ENCODE peak calls at places on chromosomes 4 and X, in ten cellular contexts. R is GM06990, L is AG09309, K is WERI-Rb-1, W is GM20000, A is HFF-Myc, M is brain microvascular endothelial cell, U is AG10803, S is breast epithelium, I is fibroblast of lung. D is an unnamed sample.
A peak's percentile ranks its signal among the peaks of the same experiment; 100 is the strongest.

GRCh38 chr4:92012899-92013867 is 290.6 kb upstream of the GRID2 start:
- DNase-seq in M (no peak), K (no peak), W (no peak), A (no peak), I (no peak), U (no peak), L (no peak), R (no peak), S (no peak), D (no peak)

GRCh38 chr4:98939892-98940298 is 11.0 kb upstream of the EIF4E start:
- DNase-seq in M (peak; percentile 70), K (no peak), U (peak; percentile 74), S (no peak), L (no peak), R (no peak), I (peak; percentile 83), W (no peak), A (no peak), D (peak; percentile 21)

GRCh38 chr4:173135241-173135847 is 33.3 kb upstream of the GALNT7 start:
- DNase-seq in L (no peak), I (peak; percentile 34), R (no peak), U (peak; percentile 17), W (no peak), A (no peak), K (no peak), S (no peak), M (peak; percentile 62), D (no peak)

GRCh38 chr4:89171176-89171575 is 59.8 kb downstream of the TIGD2 start:
- DNase-seq in K (no peak), A (no peak), L (no peak), I (peak; percentile 15), M (no peak), S (no peak), W (no peak), U (no peak), R (no peak), D (no peak)

GRCh38 chr4:111937368-111937767 is 207.9 kb upstream of the FAM241A start:
- DNase-seq in R (no peak), W (peak; percentile 10), L (peak; percentile 14), I (peak; percentile 28), K (no peak), A (no peak), U (peak; percentile 63), M (no peak), S (no peak), D (peak; percentile 14)

GRCh38 chrX:154126101-154126500 is 17.9 kb upstream of the OPN1LW start:
- DNase-seq in W (no peak), U (no peak), A (no peak), L (no peak), R (no peak), K (no peak), I (no peak), M (no peak), S (no peak), D (no peak)

GRCh38 chr4:27234306-27234899 is 373.8 kb downstream of the STIM2 start:
- DNase-seq in K (no peak), W (no peak), M (no peak), R (no peak), S (no peak), I (no peak), L (no peak), U (no peak), A (no peak), D (no peak)

GRCh38 chr4:39085891-39086290 is 23.9 kb downstream of the KLHL5 start:
- DNase-seq in A (no peak), W (no peak), I (no peak), K (no peak), L (peak; percentile 88), S (peak; percentile 77), M (no peak), R (no peak), U (peak; percentile 83), D (no peak)

GRCh38 chr4:158996669-158997074 is 106.2 kb upstream of the RAPGEF2 start:
- DNase-seq in K (no peak), M (peak; percentile 94), A (peak; percentile 91), U (peak; percentile 93), L (peak; percentile 89), W (no peak), I (peak; percentile 95), R (no peak), S (no peak), D (no peak)

GRCh38 chr4:177489847-177490246 is 47.6 kb upstream of the AGA start:
- DNase-seq in I (no peak), W (no peak), M (peak; percentile 28), R (no peak), A (no peak), U (peak; percentile 15), K (no peak), S (no peak), L (no peak), D (no peak)

GRCh38 chr4:21726255-21726815 is 222.2 kb downstream of the KCNIP4 start:
- DNase-seq in R (no peak), U (no peak), W (no peak), S (no peak), M (peak; percentile 40), I (peak; percentile 9), A (no peak), K (no peak), L (peak; percentile 59), D (no peak)

GRCh38 chr4:626201-627091 is 1.1 kb downstream of the PDE6B start:
- DNase-seq in R (no peak), U (no peak), A (no peak), K (no peak), I (no peak), L (no peak), S (no peak), M (no peak), W (peak; percentile 15), D (no peak)

GRCh38 chr4:158374318-158374717 is 147.4 kb upstream of the RXFP1 start:
- DNase-seq in W (no peak), L (no peak), R (no peak), K (no peak), M (no peak), U (no peak), I (no peak), A (no peak), S (no peak), D (no peak)

GRCh38 chr4:101790521-101791188 is at the start of gene BANK1:
- DNase-seq in L (no peak), A (no peak), R (peak; percentile 89), K (no peak), M (no peak), I (peak; percentile 29), W (peak; percentile 84), S (no peak), U (peak; percentile 25), D (peak; percentile 85)

DNA sequence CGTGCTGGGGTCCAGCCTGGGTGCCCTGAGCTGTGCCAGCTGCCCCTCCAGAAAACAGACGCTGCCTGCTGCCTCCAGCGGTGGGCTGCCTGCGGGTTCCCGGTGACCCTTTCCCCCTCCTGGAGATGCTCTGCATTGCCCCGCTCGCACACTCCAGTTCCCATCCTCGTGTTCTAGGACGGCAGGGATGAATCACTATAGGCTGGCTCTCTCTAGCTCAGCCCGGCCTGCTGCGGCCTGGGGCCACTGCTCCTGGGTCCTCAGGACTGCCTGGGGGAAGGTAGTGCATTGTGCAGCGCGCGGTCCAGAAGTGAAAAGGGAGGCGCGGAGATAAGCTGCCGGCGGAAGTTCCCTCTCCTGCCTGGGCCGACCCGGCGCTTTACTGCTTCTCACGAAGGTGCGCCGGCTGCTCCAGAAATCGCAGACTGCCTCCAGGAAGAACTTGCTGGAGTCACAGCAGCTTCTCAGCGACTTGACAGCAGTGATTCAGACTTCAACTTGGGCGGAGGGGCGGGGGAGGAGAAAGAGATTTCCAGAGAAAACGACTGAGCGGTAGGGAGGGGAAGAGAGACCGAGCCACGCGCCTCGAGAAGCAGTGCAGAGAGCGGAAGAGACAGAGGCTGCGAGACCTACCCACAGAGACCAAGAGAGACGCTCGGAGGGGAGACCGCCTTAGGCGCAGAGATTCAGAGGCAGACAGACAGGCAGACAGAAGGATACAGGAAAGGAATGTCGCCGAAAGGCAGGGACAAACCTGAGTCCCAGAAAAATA is 6.7 kb upstream of the MSX1 start:
- DNase-seq in S (no peak), I (peak; percentile 38), K (no peak), L (peak; percentile 46), U (peak; percentile 80), M (peak; percentile 76), W (peak; percentile 46), R (peak; percentile 57), A (no peak), D (no peak)
- TF ChIP-seq CTCF in S (no peak), I (peak; percentile 15), K (no peak), L (peak; percentile 62), U (peak; percentile 58), M (peak; percentile 63), W (no peak), R (peak; percentile 10), A (no peak), D (no peak)

DNA sequence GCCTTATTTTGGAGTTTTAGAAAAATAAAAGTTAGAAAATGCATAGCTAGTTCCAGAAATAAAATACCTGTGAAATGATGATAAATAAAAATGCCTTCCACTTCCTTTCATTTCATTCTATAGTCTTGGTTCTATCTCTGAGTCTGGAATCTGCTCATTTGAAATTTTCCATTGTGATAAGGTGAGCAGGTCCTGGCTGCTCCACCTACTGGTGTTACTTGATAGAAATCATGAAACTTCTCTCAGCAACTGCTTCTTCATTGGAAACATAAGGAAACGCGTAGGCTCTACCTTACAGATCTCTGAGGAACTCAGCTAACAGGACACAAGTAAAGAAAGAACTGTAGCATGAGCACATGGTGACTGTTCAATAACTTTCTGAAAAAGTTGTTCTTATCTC is 141.8 kb downstream of the DCHS2 start:
- DNase-seq in R (no peak), I (peak; percentile 5), K (no peak), S (no peak), W (peak; percentile 7), L (no peak), U (peak; percentile 7), A (no peak), M (peak; percentile 6), D (no peak)
- TF ChIP-seq CTCF in R (peak; percentile 60), I (peak; percentile 45), K (peak; percentile 59), S (no peak), W (peak; percentile 25), L (peak; percentile 37), U (peak; percentile 52), A (peak; percentile 33), M (peak; percentile 61), D (peak; percentile 23)

GRCh38 chr4:103207673-103208072 is 9.5 kb upstream of the CENPE start:
- DNase-seq in K (peak; percentile 55), I (no peak), R (no peak), M (no peak), S (no peak), W (no peak), U (no peak), L (no peak), A (no peak), D (no peak)
- TF ChIP-seq CTCF in K (peak; percentile 69), I (no peak), R (peak; percentile 20), M (peak; percentile 19), S (no peak), W (no peak), U (no peak), L (no peak), A (peak; percentile 8), D (no peak)

DNA sequence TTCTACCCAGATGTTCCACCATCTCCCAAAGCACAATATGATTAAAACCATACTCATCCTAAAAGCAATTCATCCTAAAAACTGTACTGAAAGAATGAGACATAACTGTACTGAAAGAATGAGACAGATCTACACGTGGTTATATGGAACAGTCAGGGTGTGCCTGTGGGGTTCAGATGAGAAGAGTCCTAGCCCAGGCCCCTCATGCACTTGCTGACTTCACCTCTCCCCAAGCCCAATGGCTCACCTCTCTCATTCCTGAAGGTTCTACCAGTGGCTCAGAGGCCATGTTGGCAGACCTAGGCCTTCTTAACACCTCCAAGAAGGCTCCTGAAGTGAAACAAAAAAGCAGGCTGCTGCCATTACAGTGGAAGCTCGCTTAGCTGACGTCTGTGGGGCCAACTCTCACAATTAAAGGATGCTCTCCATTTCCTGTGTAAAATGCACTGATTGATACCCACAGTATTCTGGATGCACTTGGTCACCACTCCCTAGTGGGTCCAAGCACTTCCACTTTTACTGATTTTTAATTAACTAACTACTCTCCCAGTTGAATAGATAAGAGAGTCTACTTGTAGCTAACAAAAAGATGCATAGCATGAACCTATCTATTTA is 3.8 kb downstream of the PLAC1 start:
- DNase-seq in S (no peak), R (peak; percentile 22), U (no peak), I (no peak), A (no peak), M (no peak), W (no peak), L (no peak), K (no peak), D (no peak)
- TF ChIP-seq CTCF in S (no peak), R (no peak), U (no peak), I (no peak), A (no peak), M (no peak), W (no peak), L (no peak), K (no peak), D (no peak)

D was measured in GM10248.